ENCODE peak calls at places on chromosomes 13 and 19, in five cellular contexts. J is astrocyte of the spinal cord; I is naive thymus-derived CD8-positive, alpha-beta T cell; O is LHCN-M2; Q is dermis blood vessel endothelial cell. N is an unnamed sample.

GRCh38 chr13:107450931-107451330 is 764.4 kb downstream of the LIG4 start:
- DNase-seq in J (peak), I (no peak), O (peak), Q (peak), N (peak)

GRCh38 chr19:33950141-33950805 is 153.6 kb downstream of the KCTD15 start:
- DNase-seq in J (no peak), I (no peak), O (no peak), Q (no peak), N (peak)

GRCh38 chr13:113491418-113491883 is 940 bp upstream of the DCUN1D2 start:
- DNase-seq in J (peak), I (no peak), O (peak), Q (peak), N (peak)

GRCh38 chr13:73722120-73722519 is 412.1 kb downstream of the KLF12 start:
- DNase-seq in J (peak), I (no peak), O (peak), Q (peak), N (peak)

GRCh38 chr13:112809332-112810310 is 119.8 kb downstream of the ATP11A start:
- DNase-seq in J (no peak), I (no peak), O (no peak), Q (no peak), N (no peak)

GRCh38 chr19:30785728-30786127 is 413.5 kb downstream of the ZNF536 start:
- DNase-seq in J (no peak), I (no peak), O (no peak), Q (no peak), N (no peak)

GRCh38 chr13:56713656-56714055 is 427.1 kb upstream of the PRR20A start:
- DNase-seq in J (no peak), I (no peak), O (no peak), Q (no peak), N (no peak)

GRCh38 chr19:33370783-33371182 is 2.7 kb upstream of the CEBPG start:
- DNase-seq in J (no peak), I (no peak), O (no peak), Q (no peak), N (no peak)

GRCh38 chr19:47081095-47081494 is 32.5 kb downstream of the ZC3H4 start:
- DNase-seq in J (no peak), I (no peak), O (no peak), Q (no peak), N (no peak)

GRCh38 chr19:13149628-13150186 is 468 bp downstream of the STX10 start:
- DNase-seq in J (peak), I (no peak), O (peak), Q (peak), N (peak)

GRCh38 chr19:52140077-52140710 is 456 bp upstream of the ZNF616 start:
- DNase-seq in J (no peak), I (no peak), O (peak), Q (no peak), N (no peak)

GRCh38 chr19:33444993-33445751 is 71.7 kb downstream of the CEBPG start:
- DNase-seq in J (no peak), I (no peak), O (no peak), Q (no peak), N (no peak)

N was measured in astrocyte of the hippocampus.